ENCODE peak calls at places on chromosome 13, in six cellular contexts. One of them, this sample, is unnamed.

GRCh38 chr13:45859682-45860081 is 8.1 kb upstream of the SIAH3 start:
- DNase-seq in A549: no peak
- DNase-seq in IMR-90: no peak
- DNase-seq in CD8-positive, alpha-beta memory T cell: no peak
- DNase-seq in stomach: no peak
- DNase-seq in heart left ventricle: no peak
- DNase-seq in this sample: no peak

GRCh38 chr13:44125943-44126469 is 246.3 kb downstream of the LACC1 start:
- DNase-seq in stomach: no peak
- DNase-seq in heart left ventricle: no peak
- DNase-seq in IMR-90: peak; percentile 93
- DNase-seq in CD8-positive, alpha-beta memory T cell: no peak
- DNase-seq in A549: no peak
- DNase-seq in this sample: no peak

GRCh38 chr13:72849571-72849970 is 67.6 kb downstream of the PIBF1 start:
- DNase-seq in A549: no peak
- DNase-seq in heart left ventricle: no peak
- DNase-seq in IMR-90: peak; percentile 46
- DNase-seq in stomach: no peak
- DNase-seq in CD8-positive, alpha-beta memory T cell: no peak
- DNase-seq in this sample: no peak

GRCh38 chr13:85266771-85267170 is 532.4 kb downstream of the SLITRK6 start:
- DNase-seq in stomach: no peak
- DNase-seq in heart left ventricle: no peak
- DNase-seq in A549: no peak
- DNase-seq in IMR-90: no peak
- DNase-seq in CD8-positive, alpha-beta memory T cell: no peak
- DNase-seq in this sample: no peak

GRCh38 chr13:60448907-60449510 is 52.0 kb downstream of the TDRD3 start:
- DNase-seq in CD8-positive, alpha-beta memory T cell: no peak
- DNase-seq in IMR-90: peak; percentile 68
- DNase-seq in A549: peak; percentile 42
- DNase-seq in heart left ventricle: no peak
- DNase-seq in stomach: no peak
- DNase-seq in this sample: no peak

GRCh38 chr13:74825170-74825948 is 656.6 kb downstream of the TBC1D4 start:
- DNase-seq in A549: peak; percentile 54
- DNase-seq in CD8-positive, alpha-beta memory T cell: no peak
- DNase-seq in IMR-90: peak; percentile 49
- DNase-seq in heart left ventricle: peak; percentile 10
- DNase-seq in stomach: no peak
- DNase-seq in this sample: no peak

GRCh38 chr13:75432045-75432444 is 49.9 kb downstream of the TBC1D4 start:
- DNase-seq in A549: peak; percentile 33
- DNase-seq in stomach: no peak
- DNase-seq in heart left ventricle: no peak
- DNase-seq in IMR-90: peak; percentile 18
- DNase-seq in CD8-positive, alpha-beta memory T cell: no peak
- DNase-seq in this sample: no peak

GRCh38 chr13:112638157-112638750 is 50.3 kb upstream of the TUBGCP3 start:
- DNase-seq in A549: no peak
- DNase-seq in heart left ventricle: no peak
- DNase-seq in IMR-90: no peak
- DNase-seq in CD8-positive, alpha-beta memory T cell: no peak
- DNase-seq in stomach: no peak
- DNase-seq in this sample: no peak

GRCh38 chr13:49098771-49099512 is 121.2 kb upstream of the MLNR start:
- DNase-seq in heart left ventricle: no peak
- DNase-seq in stomach: no peak
- DNase-seq in CD8-positive, alpha-beta memory T cell: no peak
- DNase-seq in A549: peak; percentile 39
- DNase-seq in IMR-90: no peak
- DNase-seq in this sample: no peak

GRCh38 chr13:72141845-72142470 is 275.0 kb upstream of the DACH1 start:
- DNase-seq in heart left ventricle: no peak
- DNase-seq in IMR-90: no peak
- DNase-seq in CD8-positive, alpha-beta memory T cell: no peak
- DNase-seq in A549: no peak
- DNase-seq in stomach: no peak
- DNase-seq in this sample: no peak

GRCh38 chr13:83620535-83621220 is 261.6 kb downstream of the SLITRK1 start:
- DNase-seq in stomach: no peak
- DNase-seq in A549: no peak
- DNase-seq in heart left ventricle: no peak
- DNase-seq in CD8-positive, alpha-beta memory T cell: no peak
- DNase-seq in IMR-90: peak; percentile 19
- DNase-seq in this sample: no peak

GRCh38 chr13:76944457-76944856 is 3.9 kb upstream of the ACOD1 start:
- DNase-seq in IMR-90: peak; percentile 68
- DNase-seq in A549: no peak
- DNase-seq in stomach: no peak
- DNase-seq in CD8-positive, alpha-beta memory T cell: no peak
- DNase-seq in heart left ventricle: no peak
- DNase-seq in this sample: no peak

GRCh38 chr13:20197361-20197834 is 4.7 kb upstream of the GJB2 start:
- DNase-seq in IMR-90: peak; percentile 56
- DNase-seq in CD8-positive, alpha-beta memory T cell: peak; percentile 44
- DNase-seq in stomach: no peak
- DNase-seq in A549: peak; percentile 31
- DNase-seq in heart left ventricle: no peak
- DNase-seq in this sample: no peak

GRCh38 chr13:100089633-100090032 is 740 bp downstream of the PCCA start:
- DNase-seq in IMR-90: peak; percentile 34
- DNase-seq in heart left ventricle: no peak
- DNase-seq in CD8-positive, alpha-beta memory T cell: no peak
- DNase-seq in stomach: no peak
- DNase-seq in A549: no peak
- DNase-seq in this sample: no peak

GRCh38 chr13:50130686-50131051 is 115.4 kb downstream of the KCNRG start:
- DNase-seq in CD8-positive, alpha-beta memory T cell: peak; percentile 41
- DNase-seq in IMR-90: peak; percentile 47
- DNase-seq in heart left ventricle: peak; percentile 32
- DNase-seq in A549: peak; percentile 28
- DNase-seq in stomach: no peak
- DNase-seq in this sample: no peak

GRCh38 chr13:79485014-79485441 is 4.1 kb downstream of the NDFIP2 start:
- DNase-seq in IMR-90: peak; percentile 83
- DNase-seq in CD8-positive, alpha-beta memory T cell: no peak
- DNase-seq in heart left ventricle: no peak
- DNase-seq in A549: peak; percentile 87
- DNase-seq in stomach: peak; percentile 59
- DNase-seq in this sample: no peak

GRCh38 chr13:45882626-45883025 is 31.1 kb upstream of the SIAH3 start:
- DNase-seq in CD8-positive, alpha-beta memory T cell: no peak
- DNase-seq in IMR-90: no peak
- DNase-seq in A549: no peak
- DNase-seq in stomach: no peak
- DNase-seq in heart left ventricle: no peak
- DNase-seq in this sample: no peak

GRCh38 chr13:57557979-57558529 is 73.5 kb upstream of the PCDH17 start:
- DNase-seq in stomach: no peak
- DNase-seq in CD8-positive, alpha-beta memory T cell: no peak
- DNase-seq in IMR-90: no peak
- DNase-seq in A549: peak; percentile 1
- DNase-seq in heart left ventricle: no peak
- DNase-seq in this sample: no peak

GRCh38 chr13:25738797-25739196 is 313.0 kb downstream of the SHISA2 start:
- DNase-seq in heart left ventricle: no peak
- DNase-seq in A549: no peak
- DNase-seq in stomach: no peak
- DNase-seq in IMR-90: no peak
- DNase-seq in CD8-positive, alpha-beta memory T cell: no peak
- DNase-seq in this sample: no peak

GRCh38 chr13:79385694-79386093 is 20.4 kb downstream of the RBM26 start:
- DNase-seq in heart left ventricle: no peak
- DNase-seq in stomach: no peak
- DNase-seq in IMR-90: no peak
- DNase-seq in A549: no peak
- DNase-seq in CD8-positive, alpha-beta memory T cell: no peak
- DNase-seq in this sample: no peak

GRCh38 chr13:35472308-35473008 is 4.0 kb downstream of the MAB21L1 start:
- DNase-seq in heart left ventricle: no peak
- DNase-seq in stomach: no peak
- DNase-seq in A549: no peak
- DNase-seq in IMR-90: no peak
- DNase-seq in CD8-positive, alpha-beta memory T cell: no peak
- DNase-seq in this sample: no peak

GRCh38 chr13:26025196-26025595 is 26.6 kb downstream of the SHISA2 start:
- DNase-seq in heart left ventricle: no peak
- DNase-seq in IMR-90: no peak
- DNase-seq in A549: no peak
- DNase-seq in CD8-positive, alpha-beta memory T cell: no peak
- DNase-seq in stomach: no peak
- DNase-seq in this sample: no peak

GRCh38 chr13:66859078-66859477 is 371.1 kb downstream of the PCDH9 start:
- DNase-seq in A549: no peak
- DNase-seq in CD8-positive, alpha-beta memory T cell: no peak
- DNase-seq in heart left ventricle: no peak
- DNase-seq in IMR-90: peak; percentile 1
- DNase-seq in stomach: no peak
- DNase-seq in this sample: no peak

GRCh38 chr13:112837371-112838037 is 131.5 kb upstream of the MCF2L start:
- DNase-seq in A549: no peak
- DNase-seq in IMR-90: no peak
- DNase-seq in CD8-positive, alpha-beta memory T cell: no peak
- DNase-seq in heart left ventricle: peak; percentile 43
- DNase-seq in stomach: no peak
- DNase-seq in this sample: peak; percentile 53

GRCh38 chr13:42486711-42487198 is 87.2 kb upstream of the TNFSF11 start:
- DNase-seq in CD8-positive, alpha-beta memory T cell: no peak
- DNase-seq in heart left ventricle: no peak
- DNase-seq in IMR-90: peak; percentile 71
- DNase-seq in stomach: no peak
- DNase-seq in A549: peak; percentile 17
- DNase-seq in this sample: no peak

GRCh38 chr13:94917814-94918213 is 205.5 kb upstream of the SOX21 start:
- DNase-seq in IMR-90: no peak
- DNase-seq in stomach: no peak
- DNase-seq in heart left ventricle: no peak
- DNase-seq in A549: no peak
- DNase-seq in CD8-positive, alpha-beta memory T cell: no peak
- DNase-seq in this sample: no peak

GRCh38 chr13:100933841-100934240 is 259.2 kb upstream of the TMTC4 start:
- DNase-seq in heart left ventricle: no peak
- DNase-seq in CD8-positive, alpha-beta memory T cell: no peak
- DNase-seq in IMR-90: no peak
- DNase-seq in A549: no peak
- DNase-seq in stomach: no peak
- DNase-seq in this sample: no peak

GRCh38 chr13:34294483-34295129 is 476.7 kb downstream of the RFC3 start:
- DNase-seq in A549: peak; percentile 9
- DNase-seq in stomach: no peak
- DNase-seq in IMR-90: no peak
- DNase-seq in CD8-positive, alpha-beta memory T cell: no peak
- DNase-seq in heart left ventricle: peak; percentile 23
- DNase-seq in this sample: no peak

DNA sequence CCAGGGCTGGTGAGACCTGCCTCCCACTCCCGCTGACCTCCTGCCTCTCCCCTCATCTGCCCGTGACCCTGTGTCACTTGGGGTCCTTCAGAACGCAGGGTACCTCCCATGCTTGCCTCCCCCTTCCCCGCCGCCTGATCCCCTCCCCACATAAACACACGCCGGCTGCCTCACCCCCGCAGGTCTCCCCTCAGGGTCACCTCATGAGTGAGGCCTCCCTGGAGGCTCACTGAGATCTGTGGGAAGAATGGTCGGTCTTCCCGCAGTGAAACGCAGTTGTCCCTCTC is 37.1 kb downstream of the FAM124A start:
- DNase-seq in CD8-positive, alpha-beta memory T cell: no peak
- DNase-seq in IMR-90: no peak
- DNase-seq in heart left ventricle: no peak
- DNase-seq in A549: no peak
- DNase-seq in stomach: no peak
- DNase-seq in this sample: peak; percentile 54
- H3K27ac ChIP-seq in CD8-positive, alpha-beta memory T cell: no peak overlapping the region
- H3K27ac ChIP-seq in IMR-90: no peak overlapping the region
- H3K27ac ChIP-seq in heart left ventricle: peak overlapping the region; percentile 22
- H3K27ac ChIP-seq in A549: no peak overlapping the region
- H3K27ac ChIP-seq in stomach: no peak overlapping the region
- H3K27ac ChIP-seq in this sample: no peak overlapping the region

GRCh38 chr13:98541211-98541610 is 35.7 kb downstream of the STK24 start:
- DNase-seq in CD8-positive, alpha-beta memory T cell: no peak
- DNase-seq in stomach: no peak
- DNase-seq in A549: no peak
- DNase-seq in IMR-90: no peak
- DNase-seq in heart left ventricle: no peak
- DNase-seq in this sample: peak; percentile 30

GRCh38 chr13:98542568-98543379 is 34.1 kb downstream of the STK24 start:
- DNase-seq in IMR-90: no peak
- DNase-seq in A549: no peak
- DNase-seq in heart left ventricle: no peak
- DNase-seq in stomach: no peak
- DNase-seq in CD8-positive, alpha-beta memory T cell: peak; percentile 32
- DNase-seq in this sample: peak; percentile 52

GRCh38 chr13:98541701-98542203 is 35.2 kb downstream of the STK24 start:
- DNase-seq in CD8-positive, alpha-beta memory T cell: no peak
- DNase-seq in IMR-90: no peak
- DNase-seq in stomach: no peak
- DNase-seq in A549: no peak
- DNase-seq in heart left ventricle: no peak
- DNase-seq in this sample: no peak

GRCh38 chr13:98544105-98544710 is 32.7 kb downstream of the STK24 start:
- DNase-seq in IMR-90: no peak
- DNase-seq in stomach: no peak
- DNase-seq in A549: no peak
- DNase-seq in heart left ventricle: no peak
- DNase-seq in CD8-positive, alpha-beta memory T cell: no peak
- DNase-seq in this sample: no peak

GRCh38 chr13:98543380-98544104 is 33.4 kb downstream of the STK24 start:
- DNase-seq in A549: no peak
- DNase-seq in IMR-90: no peak
- DNase-seq in heart left ventricle: no peak
- DNase-seq in CD8-positive, alpha-beta memory T cell: no peak
- DNase-seq in stomach: no peak
- DNase-seq in this sample: no peak
- H3K27ac ChIP-seq in A549: no peak overlapping the region
- H3K27ac ChIP-seq in IMR-90: no peak overlapping the region
- H3K27ac ChIP-seq in heart left ventricle: peak overlapping the region; percentile 56
- H3K27ac ChIP-seq in CD8-positive, alpha-beta memory T cell: no peak overlapping the region
- H3K27ac ChIP-seq in stomach: peak overlapping the region; percentile 66
- H3K27ac ChIP-seq in this sample: peak overlapping the region; percentile 50

GRCh38 chr13:23433171-23434153 is at the start of gene SACS:
- DNase-seq in CD8-positive, alpha-beta memory T cell: no peak
- DNase-seq in heart left ventricle: no peak
- DNase-seq in IMR-90: peak; percentile 52
- DNase-seq in stomach: no peak
- DNase-seq in A549: peak; percentile 26
- DNase-seq in this sample: peak; percentile 67
- H3K27ac ChIP-seq in CD8-positive, alpha-beta memory T cell: no peak within 1 kb of the TSS
- H3K27ac ChIP-seq in heart left ventricle: peak within 1 kb of the TSS; percentile 73
- H3K27ac ChIP-seq in IMR-90: peak within 1 kb of the TSS; percentile 83
- H3K27ac ChIP-seq in stomach: peak within 1 kb of the TSS; percentile 39
- H3K27ac ChIP-seq in A549: peak within 1 kb of the TSS; percentile 87
- H3K27ac ChIP-seq in this sample: peak within 1 kb of the TSS; percentile 70

DNA sequence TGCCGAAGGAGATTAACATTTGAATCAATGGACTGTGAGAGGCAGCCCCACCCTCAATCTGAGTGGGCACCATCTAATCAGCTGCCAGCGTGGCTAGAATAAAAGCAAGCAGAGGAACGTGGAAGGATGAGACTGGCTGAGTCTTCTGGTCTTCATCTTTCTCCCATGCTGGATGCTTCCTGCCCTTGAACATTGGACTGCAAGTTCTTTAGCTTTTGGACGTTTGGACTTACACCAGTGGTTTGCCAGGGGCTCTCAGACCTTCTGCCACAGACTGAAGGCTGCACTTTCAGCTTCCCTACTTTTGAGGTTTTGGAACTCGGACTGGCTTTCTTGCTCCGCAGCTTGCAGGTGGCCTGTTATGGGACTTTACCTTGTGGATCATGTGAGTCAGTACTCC is 14.7 kb downstream of the NHLRC3 start:
- DNase-seq in stomach: no peak
- DNase-seq in A549: no peak
- DNase-seq in IMR-90: no peak
- DNase-seq in CD8-positive, alpha-beta memory T cell: no peak
- DNase-seq in heart left ventricle: no peak
- DNase-seq in this sample: no peak
- H3K27ac ChIP-seq in stomach: no peak overlapping the region
- H3K27ac ChIP-seq in A549: no peak overlapping the region
- H3K27ac ChIP-seq in IMR-90: no peak overlapping the region
- H3K27ac ChIP-seq in CD8-positive, alpha-beta memory T cell: no peak overlapping the region
- H3K27ac ChIP-seq in heart left ventricle: no peak overlapping the region
- H3K27ac ChIP-seq in this sample: no peak overlapping the region